ENCODE peak calls at places on chromosomes 7 and 10, in ten cellular contexts. O is neural progenitor cell, P is endothelial cell, R is left ventricle myocardium inferior, K is GM10248, U is cardiac muscle cell, D is OCI-LY7, Z is heart right ventricle, E is lower leg skin, H is BE2C. F is an unnamed sample.

GRCh38 chr7:112882022-112882421 is 91.8 kb upstream of the TMEM168 start:
- DNase-seq in O (no peak), P (no peak), R (peak), K (no peak), U (no peak), D (no peak), Z (peak), E (no peak), H (no peak), F (no peak)

GRCh38 chr7:155796381-155797261 is 15.6 kb downstream of the SHH start:
- DNase-seq in O (peak), P (peak), R (peak), K (peak), U (peak), D (peak), Z (peak), E (no peak), H (peak), F (peak)

GRCh38 chr7:44959433-44959951 is 19.3 kb downstream of the MYO1G start:
- DNase-seq in O (no peak), P (no peak), R (no peak), K (no peak), U (no peak), D (no peak), Z (no peak), E (no peak), H (peak), F (no peak)

GRCh38 chr10:51918921-51919325 is 219.5 kb upstream of the CSTF2T start:
- DNase-seq in O (no peak), P (peak), R (no peak), K (no peak), U (no peak), D (no peak), Z (no peak), E (no peak), H (no peak), F (no peak)

GRCh38 chr10:70537398-70538194 is 59.0 kb downstream of the PALD1 start:
- DNase-seq in O (peak), P (peak), R (no peak), K (no peak), U (peak), D (peak), Z (no peak), E (no peak), H (peak), F (no peak)

GRCh38 chr10:86178401-86179142 is 188.0 kb downstream of the GRID1 start:
- DNase-seq in O (peak), P (peak), R (no peak), K (no peak), U (peak), D (peak), Z (no peak), E (no peak), H (peak), F (peak)

GRCh38 chr10:113959383-113959760 is 84.3 kb upstream of the ADRB1 start:
- DNase-seq in O (no peak), P (no peak), R (no peak), K (peak), U (no peak), D (peak), Z (no peak), E (no peak), H (no peak), F (no peak)

GRCh38 chr7:99099499-99100077 is 44.3 kb downstream of the SMURF1 start:
- DNase-seq in O (no peak), P (no peak), R (no peak), K (no peak), U (no peak), D (no peak), Z (no peak), E (no peak), H (no peak), F (peak)

GRCh38 chr10:14299516-14299915 is 31.2 kb downstream of the FRMD4A start:
- DNase-seq in O (no peak), P (no peak), R (no peak), K (no peak), U (no peak), D (no peak), Z (no peak), E (no peak), H (no peak), F (no peak)

GRCh38 chr7:100044719-100045118 is 4.9 kb upstream of the ZSCAN21 start:
- DNase-seq in O (no peak), P (no peak), R (no peak), K (peak), U (no peak), D (peak), Z (no peak), E (no peak), H (no peak), F (no peak)

GRCh38 chr7:138579671-138580070 is 119.6 kb downstream of the TRIM24 start:
- DNase-seq in O (no peak), P (no peak), R (no peak), K (no peak), U (no peak), D (no peak), Z (no peak), E (no peak), H (no peak), F (no peak)

GRCh38 chr10:28137907-28138880 is 139.3 kb upstream of the ODAD2 start:
- DNase-seq in O (no peak), P (no peak), R (no peak), K (no peak), U (no peak), D (no peak), Z (no peak), E (no peak), H (no peak), F (peak)

GRCh38 chr10:91597397-91597881 is 35.4 kb downstream of the PPP1R3C start:
- DNase-seq in O (no peak), P (no peak), R (no peak), K (no peak), U (peak), D (no peak), Z (no peak), E (no peak), H (peak), F (peak)

GRCh38 chr10:127694580-127695193 is 42.3 kb upstream of the FOXI2 start:
- DNase-seq in O (peak), P (peak), R (no peak), K (peak), U (peak), D (peak), Z (no peak), E (no peak), H (peak), F (peak)

GRCh38 chr7:155357573-155358041 is 59.9 kb downstream of the INSIG1 start:
- DNase-seq in O (no peak), P (no peak), R (no peak), K (no peak), U (no peak), D (no peak), Z (no peak), E (no peak), H (no peak), F (peak)

GRCh38 chr10:76403876-76404275 is 972.5 kb downstream of the LRMDA start:
- DNase-seq in O (no peak), P (no peak), R (no peak), K (no peak), U (no peak), D (no peak), Z (no peak), E (peak), H (no peak), F (no peak)

GRCh38 chr7:156652886-156653568 is 12.5 kb downstream of the RNF32 start:
- DNase-seq in O (no peak), P (no peak), R (no peak), K (no peak), U (no peak), D (no peak), Z (no peak), E (no peak), H (no peak), F (no peak)

GRCh38 chr7:132100981-132101380 is 475.3 kb downstream of the PLXNA4 start:
- DNase-seq in O (no peak), P (no peak), R (no peak), K (no peak), U (no peak), D (no peak), Z (no peak), E (no peak), H (no peak), F (no peak)

GRCh38 chr10:128062837-128063563 is 63.2 kb downstream of the MKI67 start:
- DNase-seq in O (no peak), P (peak), R (no peak), K (peak), U (no peak), D (peak), Z (no peak), E (no peak), H (no peak), F (peak)

GRCh38 chr10:71604324-71605018 is 115.1 kb downstream of the C10orf105 start:
- DNase-seq in O (no peak), P (no peak), R (no peak), K (no peak), U (no peak), D (no peak), Z (no peak), E (no peak), H (no peak), F (peak)

GRCh38 chr10:105188737-105189463 is 547.8 kb downstream of the SORCS3 start:
- DNase-seq in O (no peak), P (no peak), R (no peak), K (no peak), U (no peak), D (no peak), Z (no peak), E (no peak), H (no peak), F (peak)

GRCh38 chr7:44309271-44310091 is 15.9 kb downstream of the CAMK2B start:
- DNase-seq in O (peak), P (peak), R (peak), K (peak), U (peak), D (no peak), Z (peak), E (peak), H (peak), F (peak)

GRCh38 chr10:95496951-95497350 is 64.2 kb downstream of the SORBS1 start:
- DNase-seq in O (no peak), P (no peak), R (no peak), K (no peak), U (no peak), D (no peak), Z (no peak), E (no peak), H (no peak), F (no peak)

GRCh38 chr7:143487566-143487965 is 9.9 kb downstream of the TAS2R41 start:
- DNase-seq in O (no peak), P (no peak), R (peak), K (no peak), U (no peak), D (no peak), Z (peak), E (peak), H (no peak), F (peak)

GRCh38 chr10:110871236-110872084 is at the start of gene PDCD4:
- DNase-seq in O (peak), P (peak), R (peak), K (peak), U (peak), D (peak), Z (peak), E (peak), H (peak), F (peak)

GRCh38 chr10:48536916-48537890 is 67.7 kb downstream of the ARHGAP22 start:
- DNase-seq in O (no peak), P (no peak), R (no peak), K (no peak), U (no peak), D (no peak), Z (no peak), E (peak), H (no peak), F (no peak)

GRCh38 chr10:48533951-48534720 is 70.7 kb downstream of the ARHGAP22 start:
- DNase-seq in O (no peak), P (no peak), R (no peak), K (no peak), U (peak), D (no peak), Z (no peak), E (no peak), H (no peak), F (no peak)

GRCh38 chr10:48533540-48533939 is 71.3 kb downstream of the ARHGAP22 start:
- DNase-seq in O (no peak), P (no peak), R (no peak), K (no peak), U (no peak), D (no peak), Z (no peak), E (no peak), H (no peak), F (no peak)

GRCh38 chr10:48536226-48536500 is 68.7 kb downstream of the ARHGAP22 start:
- DNase-seq in O (no peak), P (no peak), R (no peak), K (no peak), U (no peak), D (no peak), Z (no peak), E (no peak), H (no peak), F (no peak)

DNA sequence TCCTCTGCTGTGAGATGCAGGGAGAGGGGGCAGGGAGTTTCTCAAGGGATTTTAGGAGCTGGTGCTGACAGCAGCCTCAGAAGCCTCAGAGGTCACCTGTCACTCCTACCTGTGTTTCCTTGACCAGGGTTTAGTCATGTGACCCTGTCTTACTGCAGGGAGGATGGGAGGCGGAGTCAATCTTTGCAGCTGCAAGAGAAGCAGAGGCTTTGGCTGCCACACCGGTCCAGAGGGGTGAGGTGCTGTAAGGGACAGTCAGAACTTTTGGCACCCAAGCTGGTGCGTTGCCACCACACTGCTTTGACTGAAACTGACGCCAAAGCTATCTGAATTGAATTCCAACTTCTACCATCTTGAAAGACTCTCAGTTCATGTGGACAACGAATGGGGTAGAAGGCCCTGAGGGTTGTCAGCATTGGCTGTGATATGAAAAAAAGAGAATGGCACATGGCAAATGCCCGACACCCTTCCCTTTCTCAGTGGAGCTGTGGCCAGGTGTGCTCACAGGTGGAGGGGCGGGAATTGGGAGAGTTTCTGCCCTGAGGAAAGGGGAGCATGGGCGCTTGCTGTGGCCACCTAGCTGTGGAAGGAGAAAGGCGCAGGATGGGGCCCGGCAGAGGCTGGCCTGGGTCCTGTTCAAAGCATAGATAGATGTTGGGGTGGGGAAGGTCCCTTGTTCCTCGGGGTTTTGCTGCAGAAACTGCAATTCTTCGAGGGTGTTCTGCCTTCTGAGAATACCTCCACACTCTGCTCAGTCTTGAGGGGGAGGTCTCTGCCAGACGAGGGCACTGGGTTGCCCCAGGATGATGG is 69.3 kb downstream of the ARHGAP22 start:
- DNase-seq in O (no peak), P (no peak), R (no peak), K (no peak), U (no peak), D (no peak), Z (no peak), E (no peak), H (no peak), F (no peak)
- TF ChIP-seq CTCF in O (peak), P (peak), R (no peak), K (no peak), U (no peak), D (peak), Z (no peak), E (no peak), H (no peak), F (peak)

GRCh38 chr10:43263551-43264323 is 3.1 kb downstream of the RASGEF1A start:
- DNase-seq in O (peak), P (no peak), R (no peak), K (no peak), U (no peak), D (no peak), Z (no peak), E (no peak), H (no peak), F (no peak)
- TF ChIP-seq CTCF in O (peak), P (peak), R (no peak), K (no peak), U (peak), D (no peak), Z (no peak), E (no peak), H (no peak), F (peak)

GRCh38 chr7:119996634-119997033 is 276.3 kb upstream of the KCND2 start:
- DNase-seq in O (no peak), P (no peak), R (no peak), K (no peak), U (no peak), D (no peak), Z (no peak), E (no peak), H (no peak), F (peak)

GRCh38 chr7:119994928-119995327 is 278.0 kb upstream of the KCND2 start:
- DNase-seq in O (no peak), P (no peak), R (no peak), K (no peak), U (no peak), D (no peak), Z (no peak), E (no peak), H (no peak), F (no peak)

GRCh38 chr7:120005720-120006119 is 267.3 kb upstream of the KCND2 start:
- DNase-seq in O (no peak), P (no peak), R (no peak), K (no peak), U (no peak), D (no peak), Z (no peak), E (no peak), H (no peak), F (no peak)

DNA sequence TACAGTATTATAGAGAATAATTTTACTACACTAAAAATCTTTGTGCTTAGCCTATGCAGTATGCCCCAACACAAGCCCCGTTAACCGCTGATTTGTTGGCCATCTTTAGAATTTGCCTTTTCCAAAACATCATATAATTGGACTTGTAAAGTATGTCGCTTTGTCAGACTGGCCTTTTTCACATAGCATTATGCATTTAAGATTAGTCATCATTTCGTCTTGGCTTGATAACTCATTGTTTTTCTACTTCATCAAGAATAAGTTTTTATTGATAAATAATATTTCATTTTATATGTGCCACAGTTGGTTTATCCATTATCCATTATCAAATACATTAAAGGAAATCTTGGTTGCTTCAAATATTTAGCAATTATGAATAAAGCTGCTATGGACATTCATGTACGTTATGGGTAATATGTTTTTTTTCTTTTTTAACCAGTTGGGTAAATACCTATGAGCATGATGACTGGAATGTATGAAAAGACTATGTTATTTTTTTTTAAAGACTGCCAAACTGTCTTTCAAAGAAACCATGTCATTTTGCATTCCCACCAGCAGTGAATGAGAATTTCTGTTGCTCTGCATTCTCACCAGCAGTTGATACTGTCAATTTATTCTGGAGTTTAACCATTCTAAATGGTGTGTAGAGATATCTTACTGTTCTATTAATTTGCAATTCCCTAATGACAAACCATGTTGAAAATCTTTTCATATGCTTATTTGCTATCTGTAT is 273.1 kb upstream of the KCND2 start:
- DNase-seq in O (no peak), P (no peak), R (no peak), K (no peak), U (no peak), D (no peak), Z (no peak), E (no peak), H (no peak), F (peak)
- TF ChIP-seq CTCF in O (no peak), P (no peak), R (no peak), K (no peak), U (no peak), D (no peak), Z (no peak), E (no peak), H (no peak), F (no peak)

DNA sequence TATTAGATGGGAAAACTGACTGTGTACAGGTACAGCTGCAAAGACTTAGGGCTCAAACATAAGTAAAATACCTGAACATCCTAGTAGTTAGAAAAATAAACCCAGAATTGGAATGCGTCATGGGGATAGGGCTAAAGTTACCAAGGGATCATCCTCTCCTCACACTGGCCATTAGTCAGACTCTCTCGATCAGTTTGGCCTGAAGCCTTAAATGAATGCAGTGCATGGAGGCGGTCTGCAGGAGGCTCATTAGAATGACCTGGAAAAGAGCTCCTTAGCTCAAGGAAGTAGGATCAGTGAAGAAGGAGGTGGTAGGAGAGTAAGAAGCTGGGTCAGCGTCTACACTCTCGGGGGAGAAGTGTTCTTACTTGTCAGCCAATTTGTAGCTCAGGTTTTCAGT is 35.3 kb downstream of the DENND2A start:
- DNase-seq in O (peak), P (no peak), R (no peak), K (no peak), U (no peak), D (no peak), Z (no peak), E (no peak), H (no peak), F (peak)
- TF ChIP-seq CTCF in O (peak), P (no peak), R (no peak), K (no peak), U (no peak), D (no peak), Z (no peak), E (no peak), H (no peak), F (peak)

F was measured in choroid plexus epithelial cell.